ENCODE peak calls at places on chromosomes 16 and 17, in six cellular contexts. V is H1, G is GM12878, W is HCT116, J is SK-N-SH, D is K562. E is an unnamed sample.
A peak's percentile ranks its signal among the peaks of the same experiment; 100 is the strongest.

GRCh38 chr16:24010440-24011089 is 174.8 kb downstream of the PRKCB start:
- DNase-seq in V (peak; percentile 10), G (peak; percentile 60), W (peak; percentile 55), J (peak; percentile 65), D (peak; percentile 77), E (peak; percentile 88)

GRCh38 chr17:47896672-47897490 is 845 bp downstream of the SP2 start:
- DNase-seq in V (no peak), G (no peak), W (no peak), J (no peak), D (no peak), E (no peak)

GRCh38 chr16:2468725-2469398 is 2.2 kb upstream of the NTN3 start:
- DNase-seq in V (no peak), G (peak; percentile 49), W (no peak), J (peak; percentile 89), D (peak; percentile 49), E (no peak)

GRCh38 chr17:74446551-74447500 is 14.9 kb downstream of the GPRC5C start:
- DNase-seq in V (no peak), G (no peak), W (no peak), J (peak; percentile 54), D (no peak), E (no peak)

GRCh38 chr17:21218101-21218500 is 4.1 kb upstream of the TMEM11 start:
- DNase-seq in V (no peak), G (no peak), W (no peak), J (peak; percentile 54), D (peak; percentile 28), E (no peak)

GRCh38 chr17:39080416-39081179 is 70.8 kb downstream of the PLXDC1 start:
- DNase-seq in V (no peak), G (no peak), W (no peak), J (no peak), D (no peak), E (no peak)

GRCh38 chr17:76491271-76492184 is 9.7 kb downstream of the RHBDF2 start:
- DNase-seq in V (no peak), G (no peak), W (no peak), J (no peak), D (peak; percentile 50), E (no peak)

GRCh38 chr16:79970551-79971236 is 370.2 kb upstream of the MAF start:
- DNase-seq in V (no peak), G (no peak), W (no peak), J (no peak), D (peak; percentile 64), E (no peak)

GRCh38 chr17:36980281-36980761 is 31.6 kb downstream of the AATF start:
- DNase-seq in V (no peak), G (no peak), W (no peak), J (no peak), D (no peak), E (no peak)

GRCh38 chr17:75864448-75864871 is 9.3 kb upstream of the WBP2 start:
- DNase-seq in V (no peak), G (peak; percentile 77), W (no peak), J (peak; percentile 35), D (peak; percentile 49), E (no peak)

GRCh38 chr17:31754239-31754945 is 104.7 kb downstream of the COPRS start:
- DNase-seq in V (no peak), G (no peak), W (peak; percentile 16), J (no peak), D (no peak), E (no peak)

GRCh38 chr17:15006421-15006820 is 258.7 kb downstream of the PMP22 start:
- DNase-seq in V (no peak), G (no peak), W (no peak), J (no peak), D (no peak), E (no peak)

GRCh38 chr16:13390093-13390985 is 488.9 kb downstream of the SHISA9 start:
- DNase-seq in V (no peak), G (peak; percentile 88), W (no peak), J (no peak), D (no peak), E (no peak)

GRCh38 chr16:86457621-86458456 is 52.5 kb upstream of the FOXF1 start:
- DNase-seq in V (no peak), G (no peak), W (no peak), J (no peak), D (no peak), E (no peak)

GRCh38 chr17:63645775-63646491 is 23.7 kb downstream of the MAP3K3 start:
- DNase-seq in V (no peak), G (no peak), W (no peak), J (no peak), D (no peak), E (no peak)

GRCh38 chr16:50152386-50152806 is 710 bp upstream of the TENT4B start:
- DNase-seq in V (peak; percentile 3), G (peak; percentile 68), W (no peak), J (no peak), D (no peak), E (no peak)

GRCh38 chr17:19247423-19247822 is 10.3 kb downstream of the EPN2 start:
- DNase-seq in V (no peak), G (no peak), W (no peak), J (peak; percentile 39), D (no peak), E (no peak)
- TF ChIP-seq YY1 in V (no peak), G (no peak), W (no peak), J (no peak), D (no peak), E (no peak)

GRCh38 chr16:30787613-30788378 is 791 bp upstream of the ZNF629 start:
- DNase-seq in V (no peak), G (no peak), W (no peak), J (no peak), D (no peak), E (no peak)

GRCh38 chr16:30786115-30786935 is 680 bp downstream of the ZNF629 start:
- DNase-seq in V (no peak), G (no peak), W (no peak), J (peak; percentile 91), D (peak; percentile 68), E (no peak)

GRCh38 chr16:30785126-30786106 is 1.6 kb downstream of the ZNF629 start:
- DNase-seq in V (no peak), G (no peak), W (no peak), J (no peak), D (no peak), E (no peak)

GRCh38 chr16:30784215-30784614 is 2.8 kb downstream of the ZNF629 start:
- DNase-seq in V (no peak), G (no peak), W (no peak), J (no peak), D (no peak), E (no peak)

GRCh38 chr16:30786936-30787612 is at the start of gene ZNF629:
- DNase-seq in V (no peak), G (no peak), W (peak; percentile 39), J (peak; percentile 97), D (peak; percentile 83), E (no peak)
- TF ChIP-seq YY1 in V (no peak), G (peak; percentile 15), W (peak; percentile 13), J (peak; percentile 32), D (peak; percentile 19), E (no peak)

DNA sequence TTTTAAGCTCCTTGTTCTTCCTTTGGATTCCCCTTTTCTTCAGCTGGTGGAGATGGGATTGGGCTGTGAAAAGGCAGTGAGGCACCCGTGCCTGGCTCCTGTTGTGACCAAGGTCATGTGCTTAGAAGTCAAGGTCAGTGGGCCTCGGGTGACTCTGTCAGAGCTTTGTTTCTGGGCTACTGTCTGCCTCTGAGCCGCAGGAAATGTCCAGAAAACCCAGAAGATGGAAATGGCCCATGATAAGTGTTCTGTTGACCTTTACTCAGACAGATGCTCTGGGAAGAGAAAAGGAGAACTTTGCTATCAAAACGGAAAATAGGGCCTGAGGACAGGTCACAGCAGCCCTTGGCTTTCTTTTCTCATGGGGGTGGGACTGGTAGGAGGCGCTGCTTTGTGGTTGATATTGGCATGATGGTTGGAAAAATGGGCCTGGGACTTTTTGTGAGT is 2.9 kb downstream of the ABCC1 start:
- DNase-seq in V (no peak), G (no peak), W (no peak), J (peak; percentile 27), D (no peak), E (no peak)
- TF ChIP-seq YY1 in V (no peak), G (no peak), W (no peak), J (no peak), D (no peak), E (no peak)

GRCh38 chr17:559699-560378 is 154.8 kb downstream of the VPS53 start:
- DNase-seq in V (no peak), G (no peak), W (no peak), J (no peak), D (no peak), E (no peak)
- TF ChIP-seq YY1 in V (no peak), G (no peak), W (no peak), J (no peak), D (no peak), E (no peak)

GRCh38 chr17:5705081-5705875 is 121.0 kb upstream of the NLRP1 start:
- DNase-seq in V (no peak), G (no peak), W (no peak), J (peak; percentile 36), D (peak; percentile 31), E (peak; percentile 18)
- TF ChIP-seq YY1 in V (peak; percentile 74), G (no peak), W (no peak), J (no peak), D (no peak), E (no peak)

GRCh38 chr17:57657211-57657610 is 87.9 kb downstream of the CCDC182 start:
- DNase-seq in V (no peak), G (no peak), W (no peak), J (no peak), D (no peak), E (no peak)
- TF ChIP-seq YY1 in V (no peak), G (no peak), W (no peak), J (no peak), D (no peak), E (no peak)

GRCh38 chr17:55495239-55495638 is 16.0 kb downstream of the SMIM36 start:
- DNase-seq in V (no peak), G (no peak), W (no peak), J (no peak), D (no peak), E (no peak)
- TF ChIP-seq YY1 in V (no peak), G (no peak), W (no peak), J (no peak), D (no peak), E (no peak)

E was measured in NT2/D1.